ENCODE peak calls at places on chromosomes 16 and 17, in ten cellular contexts. R, A, K, F, B, M, O, S, P and D are unnamed samples.

GRCh38 chr16:50451951-50452508 is 83.2 kb upstream of the BRD7 start:
- DNase-seq in A (no peak), M (no peak), R (no peak), K (no peak), S (no peak), B (no peak), F (no peak), P (no peak), O (no peak), D (no peak)

GRCh38 chr17:5181509-5182305 is 10.0 kb downstream of the ZNF594 start:
- DNase-seq in M (no peak), P (no peak), S (no peak), R (no peak), K (no peak), O (no peak), A (no peak), B (no peak), F (no peak), D (no peak)

GRCh38 chr17:27546624-27547300 is 84.2 kb upstream of the LGALS9 start:
- DNase-seq in P (no peak), B (no peak), M (no peak), S (no peak), K (no peak), R (no peak), A (no peak), F (no peak), O (no peak), D (no peak)

GRCh38 chr17:42846594-42847280 is 2.4 kb downstream of the AOC2 start:
- DNase-seq in K (no peak), P (no peak), R (no peak), F (no peak), A (peak; percentile 53), B (peak; percentile 32), S (peak; percentile 36), M (no peak), O (no peak), D (no peak)

GRCh38 chr16:3542153-3542550 is 35.1 kb downstream of the NLRC3 start:
- DNase-seq in A (no peak), O (no peak), B (no peak), P (no peak), F (no peak), R (no peak), K (no peak), M (no peak), S (no peak), D (no peak)

GRCh38 chr16:77273-77806 is 685 bp upstream of the MPG start:
- DNase-seq in F (no peak), R (peak; percentile 22), S (peak; percentile 73), M (peak; percentile 86), B (no peak), K (peak; percentile 30), A (no peak), P (no peak), O (no peak), D (peak; percentile 66)

GRCh38 chr17:59848778-59849177 is 44.0 kb downstream of the TUBD1 start:
- DNase-seq in K (peak; percentile 60), R (peak; percentile 27), S (no peak), F (no peak), O (no peak), P (peak; percentile 38), B (peak; percentile 48), M (no peak), A (peak; percentile 86), D (no peak)

GRCh38 chr16:877242-878065 is 76.9 kb upstream of the GNG13 start:
- DNase-seq in M (no peak), P (no peak), K (no peak), S (no peak), B (no peak), F (no peak), A (no peak), R (no peak), O (no peak), D (no peak)

GRCh38 chr17:82817947-82818346 is 21.9 kb downstream of the ZNF750 start:
- DNase-seq in F (no peak), A (no peak), P (no peak), R (no peak), B (no peak), O (no peak), M (no peak), K (no peak), S (no peak), D (no peak)

GRCh38 chr17:2058521-2059124 is 3.7 kb downstream of the HIC1 start:
- DNase-seq in O (no peak), M (no peak), F (no peak), R (peak; percentile 59), S (peak; percentile 80), A (peak; percentile 57), B (no peak), P (peak; percentile 72), K (peak; percentile 76), D (peak; percentile 83)

GRCh38 chr17:1764274-1764673 is 2.4 kb downstream of the SERPINF1 start:
- DNase-seq in A (peak; percentile 87), M (no peak), P (peak; percentile 74), F (no peak), B (peak; percentile 88), K (peak; percentile 60), S (no peak), R (peak; percentile 83), O (peak; percentile 66), D (peak; percentile 70)

GRCh38 chr17:44792276-44792675 is 33.5 kb downstream of the ADAM11 start:
- DNase-seq in M (no peak), R (no peak), F (no peak), A (no peak), S (no peak), B (peak; percentile 25), P (no peak), K (no peak), O (no peak), D (no peak)

GRCh38 chr16:27929818-27930217 is 133.7 kb downstream of the GSG1L start:
- DNase-seq in R (no peak), S (no peak), A (no peak), K (no peak), B (peak; percentile 6), P (no peak), O (no peak), M (no peak), F (no peak), D (no peak)

GRCh38 chr16:72210571-72210970 is 38.6 kb upstream of the PMFBP1 start:
- DNase-seq in M (no peak), S (no peak), K (no peak), R (no peak), P (no peak), A (no peak), O (no peak), F (no peak), B (no peak), D (no peak)

GRCh38 chr16:4800290-4801041 is 2.0 kb downstream of the ROGDI start:
- DNase-seq in R (no peak), F (no peak), B (peak; percentile 65), K (peak; percentile 78), S (no peak), A (no peak), P (no peak), M (no peak), O (no peak), D (peak; percentile 69)

GRCh38 chr16:46859719-46860152 is 24.4 kb upstream of the GPT2 start:
- DNase-seq in S (peak; percentile 84), P (no peak), B (peak; percentile 95), R (no peak), A (no peak), F (no peak), K (peak; percentile 46), O (no peak), M (no peak), D (no peak)

GRCh38 chr16:85607331-85607765 is 5.8 kb upstream of the GSE1 start:
- DNase-seq in B (no peak), P (no peak), A (no peak), M (peak; percentile 68), F (no peak), R (no peak), O (no peak), S (no peak), K (peak; percentile 50), D (no peak)

GRCh38 chr17:75806822-75807500 is 22.4 kb downstream of the UNK start:
- DNase-seq in A (no peak), P (no peak), B (no peak), S (no peak), O (no peak), F (no peak), R (no peak), K (no peak), M (no peak), D (no peak)

GRCh38 chr17:78343099-78343432 is 16.8 kb downstream of the SOCS3 start:
- DNase-seq in A (peak; percentile 82), F (peak; percentile 74), P (no peak), K (no peak), B (peak; percentile 74), M (peak; percentile 62), S (no peak), R (no peak), O (peak; percentile 73), D (peak; percentile 84)
- H3K4me3 ChIP-seq in A (peak overlapping the region; percentile 56), F (peak overlapping the region; percentile 77), P (no peak overlapping the region), K (no peak overlapping the region), B (no peak overlapping the region), M (peak overlapping the region; percentile 31), S (no peak overlapping the region), R (peak overlapping the region; percentile 16), O (peak overlapping the region; percentile 24), D (no peak overlapping the region)

DNA sequence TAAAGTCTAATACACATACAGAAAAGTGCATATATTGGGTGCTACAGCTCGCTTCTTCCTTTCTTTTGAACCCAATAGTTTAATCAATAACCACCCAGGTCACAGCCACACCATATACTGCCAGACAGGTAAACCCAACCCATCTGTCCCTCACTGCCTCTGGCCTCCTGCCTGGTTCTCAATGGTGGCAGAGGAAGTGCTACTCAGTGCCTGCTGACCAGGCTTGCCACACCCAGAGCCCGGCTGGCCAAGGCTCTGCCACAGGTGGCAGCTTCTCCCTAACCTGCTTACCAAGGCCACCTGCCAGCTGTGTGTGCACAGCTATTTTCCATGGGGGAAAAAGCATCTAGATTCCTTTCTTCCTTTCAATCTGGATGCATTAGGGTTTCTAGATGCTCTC is 584 bp downstream of the PMP22 start:
- DNase-seq in O (no peak), F (no peak), M (no peak), A (peak; percentile 54), R (no peak), B (no peak), K (peak; percentile 88), P (no peak), S (peak; percentile 33), D (no peak)
- H3K4me3 ChIP-seq in O (no peak overlapping the region), F (no peak overlapping the region), M (no peak overlapping the region), A (peak overlapping the region; percentile 74), R (no peak overlapping the region), B (no peak overlapping the region), K (no peak overlapping the region), P (peak overlapping the region; percentile 65), S (no peak overlapping the region), D (peak overlapping the region; percentile 50)

GRCh38 chr16:78274771-78275170 is 175.3 kb downstream of the WWOX start:
- DNase-seq in O (no peak), B (no peak), S (no peak), F (no peak), K (no peak), P (no peak), R (no peak), A (no peak), M (no peak), D (no peak)
- H3K4me3 ChIP-seq in O (no peak overlapping the region), B (no peak overlapping the region), S (no peak overlapping the region), F (no peak overlapping the region), K (no peak overlapping the region), P (no peak overlapping the region), R (no peak overlapping the region), A (no peak overlapping the region), M (no peak overlapping the region), D (no peak overlapping the region)

DNA sequence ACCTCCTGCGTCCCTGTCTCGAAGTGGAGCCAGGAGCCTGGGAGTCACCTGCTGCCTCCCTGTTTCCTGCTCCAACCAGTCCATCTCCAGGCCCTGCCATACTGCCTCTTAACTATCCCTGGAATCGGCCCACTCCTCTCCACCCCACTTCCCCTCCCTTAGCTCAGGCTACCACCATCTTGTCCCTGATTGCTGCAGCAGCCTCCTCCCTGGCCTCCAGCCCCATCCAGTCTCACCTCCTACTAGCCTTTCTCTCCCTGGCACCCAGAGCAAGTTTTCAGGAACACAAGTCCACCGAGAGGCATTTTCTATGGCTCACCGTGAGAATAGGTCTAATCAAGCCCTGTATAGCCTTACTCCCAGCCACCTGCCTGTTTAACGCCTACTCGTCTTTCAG is 865 bp upstream of the CAMKK1 start:
- DNase-seq in P (no peak), R (no peak), A (no peak), O (no peak), F (no peak), S (no peak), B (no peak), M (no peak), K (no peak), D (no peak)
- H3K4me3 ChIP-seq in P (no peak overlapping the region), R (peak overlapping the region; percentile 79), A (peak overlapping the region; percentile 64), O (no peak overlapping the region), F (peak overlapping the region; percentile 91), S (peak overlapping the region; percentile 79), B (peak overlapping the region; percentile 52), M (peak overlapping the region; percentile 73), K (no peak overlapping the region), D (peak overlapping the region; percentile 70)